ENCODE peak calls at places on chromosomes 2 and 18, in nine cellular contexts. E is esophagus squamous epithelium, N is HepG2, C is esophagus muscularis mucosa, F is tibial nerve, A is breast epithelium, P is IMR-90, X is prostate gland, H is sigmoid colon. O is an unnamed sample.

GRCh38 chr2:155115856-155116255 is 417.4 kb downstream of the KCNJ3 start:
- DNase-seq in E (no peak), N (no peak), C (no peak), F (no peak), A (no peak), P (no peak), X (no peak), H (no peak), O (no peak)

GRCh38 chr2:46431481-46432235 is 47.7 kb upstream of the TMEM247 start:
- DNase-seq in E (no peak), N (no peak), C (no peak), F (no peak), A (no peak), P (peak; percentile 70), X (no peak), H (no peak), O (no peak)

GRCh38 chr18:28152354-28152753 is 24.6 kb downstream of the CDH2 start:
- DNase-seq in E (no peak), N (no peak), C (no peak), F (no peak), A (no peak), P (no peak), X (no peak), H (no peak), O (no peak)

GRCh38 chr18:57755473-57756067 is 47.5 kb downstream of the ATP8B1 start:
- DNase-seq in E (no peak), N (no peak), C (no peak), F (no peak), A (no peak), P (no peak), X (no peak), H (no peak), O (no peak)

GRCh38 chr18:24631238-24632025 is 171.0 kb downstream of the HRH4 start:
- DNase-seq in E (no peak), N (no peak), C (peak; percentile 91), F (no peak), A (no peak), P (peak; percentile 15), X (no peak), H (no peak), O (no peak)

GRCh38 chr18:63451774-63452173 is 25.0 kb upstream of the SERPINB5 start:
- DNase-seq in E (no peak), N (no peak), C (no peak), F (no peak), A (no peak), P (no peak), X (peak; percentile 53), H (peak; percentile 81), O (peak; percentile 60)

GRCh38 chr2:7905756-7906155 is 776.1 kb upstream of the ID2 start:
- DNase-seq in E (no peak), N (no peak), C (peak; percentile 14), F (no peak), A (no peak), P (no peak), X (no peak), H (no peak), O (peak; percentile 43)

GRCh38 chr2:39954346-39954745 is 175.3 kb upstream of the THUMPD2 start:
- DNase-seq in E (no peak), N (no peak), C (no peak), F (no peak), A (no peak), P (peak; percentile 72), X (no peak), H (no peak), O (no peak)

DNA sequence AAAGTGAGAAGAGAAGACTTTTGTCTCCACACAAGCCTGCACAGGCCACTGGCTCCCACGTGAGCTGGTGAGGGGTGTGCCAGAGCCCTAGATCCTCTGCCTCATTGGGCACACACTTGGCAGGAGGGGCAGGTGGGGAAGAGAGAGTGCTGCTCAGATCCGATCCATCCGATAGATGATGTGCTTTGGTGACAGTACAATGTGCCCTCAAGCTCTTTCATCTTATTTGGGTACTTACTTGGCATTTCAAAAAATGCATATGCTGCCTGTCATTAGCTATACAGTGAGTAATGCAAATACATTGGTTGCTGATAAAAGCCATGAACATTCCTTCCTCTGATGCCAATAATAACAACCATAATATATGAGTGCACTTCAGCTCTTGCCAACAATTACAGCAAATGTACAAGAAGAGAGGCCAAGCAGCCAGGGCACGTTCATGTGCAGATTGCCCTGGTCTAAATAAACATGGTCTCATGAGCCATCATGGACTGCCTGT is 255.3 kb downstream of the VAPA start:
- DNase-seq in E (no peak), N (no peak), C (peak; percentile 72), F (no peak), A (no peak), P (peak; percentile 72), X (peak; percentile 17), H (no peak), O (no peak)
- TF ChIP-seq POLR2A in E (no peak), N (no peak), C (no peak), F (no peak), A (no peak), P (no peak), X (no peak), H (no peak), O (no peak)

GRCh38 chr2:61647044-61647443 is 108.9 kb upstream of the XPO1 start:
- DNase-seq in E (no peak), N (no peak), C (peak; percentile 45), F (no peak), A (no peak), P (peak; percentile 26), X (no peak), H (no peak), O (no peak)
- TF ChIP-seq POLR2A in E (no peak), N (no peak), C (no peak), F (no peak), A (no peak), P (no peak), X (no peak), H (no peak), O (no peak)

DNA sequence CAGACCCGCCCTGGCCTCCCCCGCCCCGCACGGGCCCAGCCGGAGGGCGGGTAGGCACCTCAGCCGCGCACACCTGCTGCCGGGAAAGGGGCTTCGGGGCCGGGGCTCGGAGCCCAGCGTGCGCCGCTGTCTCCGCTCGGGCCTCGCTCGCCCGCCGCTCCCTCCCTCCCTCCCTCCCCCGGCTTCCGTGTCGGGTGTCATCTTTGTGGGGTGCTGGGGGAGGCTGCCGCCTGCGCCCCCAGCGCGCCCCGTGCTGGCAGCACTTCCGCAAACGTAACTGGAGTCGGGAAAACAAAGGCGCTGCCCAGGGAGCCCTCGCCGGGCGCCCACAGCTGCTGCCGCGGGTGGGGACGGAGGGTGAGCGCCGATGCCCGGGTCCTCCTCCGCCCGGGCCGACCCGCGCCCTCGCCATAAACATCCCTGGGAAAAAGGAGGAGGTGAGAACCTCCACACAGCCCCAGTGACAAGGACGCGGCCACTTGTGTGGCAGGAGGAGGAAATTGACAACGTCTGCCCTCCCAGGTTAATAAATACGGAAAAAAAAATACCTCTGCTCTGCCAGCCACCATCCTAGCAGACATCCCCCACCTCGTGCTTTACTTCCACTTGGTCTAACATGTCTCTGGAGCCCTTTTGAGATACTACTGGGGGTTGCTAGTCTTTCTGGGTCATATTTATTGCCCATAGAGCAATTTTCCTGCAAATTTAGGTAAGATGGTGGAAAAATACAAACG is 550 bp downstream of the MFSD6 start:
- DNase-seq in E (no peak), N (no peak), C (no peak), F (no peak), A (peak; percentile 56), P (no peak), X (peak; percentile 65), H (peak; percentile 73), O (peak; percentile 72)
- TF ChIP-seq POLR2A in E (peak; percentile 68), N (no peak), C (no peak), F (no peak), A (peak; percentile 38), P (no peak), X (peak; percentile 68), H (peak; percentile 16), O (peak; percentile 71)

GRCh38 chr2:42602218-42602936 is 33.9 kb downstream of the MTA3 start:
- DNase-seq in E (no peak), N (peak; percentile 73), C (no peak), F (no peak), A (no peak), P (no peak), X (no peak), H (no peak), O (peak; percentile 26)

GRCh38 chr2:42602937-42603219 is 34.4 kb downstream of the MTA3 start:
- DNase-seq in E (no peak), N (no peak), C (no peak), F (no peak), A (no peak), P (no peak), X (no peak), H (no peak), O (no peak)

GRCh38 chr2:42607101-42607637 is 38.7 kb downstream of the MTA3 start:
- DNase-seq in E (no peak), N (no peak), C (no peak), F (no peak), A (no peak), P (no peak), X (no peak), H (no peak), O (no peak)
- TF ChIP-seq POLR2A in E (no peak), N (no peak), C (no peak), F (no peak), A (no peak), P (no peak), X (no peak), H (no peak), O (no peak)

DNA sequence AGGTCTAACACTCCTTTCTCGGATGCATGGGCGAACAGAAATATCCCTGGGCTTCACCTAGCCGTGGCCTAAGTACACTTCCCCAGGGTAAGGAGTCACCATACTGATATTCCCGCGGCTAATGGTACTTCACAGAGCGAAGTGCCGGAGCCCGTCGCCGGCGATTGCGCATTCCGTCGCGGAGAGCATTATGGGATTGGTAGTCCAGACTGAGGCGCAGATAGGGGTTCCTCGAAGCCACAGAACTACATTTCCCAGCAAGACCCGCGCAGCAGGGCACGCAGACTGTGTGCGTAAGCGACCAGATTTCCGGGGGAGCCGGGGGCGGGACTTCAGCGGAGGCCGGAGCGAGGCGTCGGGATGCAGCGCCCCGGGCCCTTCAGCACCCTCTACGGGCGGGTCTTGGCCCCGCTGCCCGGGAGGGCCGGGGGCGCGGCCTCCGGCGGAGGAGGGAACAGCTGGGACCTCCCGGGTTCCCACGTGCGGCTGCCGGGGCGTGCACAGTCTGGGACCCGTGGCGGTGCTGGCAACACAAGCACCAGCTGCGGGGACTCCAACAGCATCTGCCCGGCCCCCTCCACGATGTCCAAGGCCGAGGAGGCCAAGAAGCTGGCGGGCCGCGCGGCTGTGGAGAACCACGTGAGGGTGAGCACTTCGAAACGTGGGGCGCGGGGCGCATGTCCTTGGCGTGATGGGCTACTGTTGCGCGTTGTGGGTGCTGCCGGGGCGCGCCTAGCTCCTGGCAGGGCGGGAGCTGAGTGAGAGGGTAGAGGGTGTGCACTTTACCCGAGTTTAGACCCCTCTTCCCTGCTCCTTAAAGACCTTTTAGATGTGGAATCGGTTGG is at the start of gene RPIA:
- DNase-seq in E (peak; percentile 89), N (peak; percentile 99), C (peak; percentile 99), F (peak; percentile 96), A (peak; percentile 95), P (peak; percentile 98), X (peak; percentile 98), H (peak; percentile 99), O (peak; percentile 100)
- TF ChIP-seq POLR2A in E (peak; percentile 45), N (peak; percentile 81), C (peak; percentile 36), F (peak; percentile 61), A (no peak), P (peak; percentile 75), X (peak; percentile 42), H (peak; percentile 38), O (peak; percentile 73)

O was measured in transverse colon.